ENCODE peak calls at places on chromosomes 12 and 14, in ten cellular contexts. C is heart left ventricle, X is aorta, S is stomach, F is neuronal stem cell, N is ascending aorta, J is kidney, T is HepG2, Z is A549, B is H1. V is an unnamed sample.

GRCh38 chr14:25050494-25051170 is 685 bp upstream of the STXBP6 start:
- DNase-seq in B (no peak), X (no peak), T (no peak), F (peak; percentile 18), C (no peak), N (no peak), J (no peak), Z (no peak), S (no peak), V (no peak)

GRCh38 chr14:90427848-90428426 is 31.1 kb downstream of the CALM1 start:
- DNase-seq in F (no peak), N (no peak), B (no peak), T (no peak), X (no peak), C (peak; percentile 44), J (no peak), Z (no peak), S (no peak), V (no peak)

GRCh38 chr12:71760471-71760870 is 5.8 kb downstream of the RAB21 start:
- DNase-seq in N (no peak), J (no peak), B (no peak), Z (no peak), T (no peak), S (no peak), X (no peak), F (no peak), C (no peak), V (no peak)

GRCh38 chr14:99378782-99379214 is 101.9 kb downstream of the SETD3 start:
- DNase-seq in S (no peak), Z (peak; percentile 72), J (no peak), B (no peak), T (no peak), F (no peak), X (no peak), C (no peak), N (no peak), V (no peak)

GRCh38 chr12:129069886-129070285 is 216.6 kb downstream of the GLT1D1 start:
- DNase-seq in F (no peak), B (no peak), T (no peak), J (peak; percentile 49), X (no peak), Z (no peak), N (no peak), C (no peak), S (no peak), V (no peak)

GRCh38 chr12:126084480-126084879 is 1019.2 kb downstream of the AACS start:
- DNase-seq in J (no peak), Z (no peak), N (no peak), S (no peak), C (no peak), B (no peak), T (no peak), F (no peak), X (no peak), V (no peak)

GRCh38 chr14:72812292-72812851 is 81.5 kb downstream of the DPF3 start:
- DNase-seq in B (no peak), N (peak; percentile 68), S (peak; percentile 27), T (no peak), F (no peak), X (peak; percentile 83), C (peak; percentile 95), Z (no peak), J (peak; percentile 90), V (peak; percentile 61)

GRCh38 chr12:4477133-4477532 is 31.5 kb upstream of the FGF6 start:
- DNase-seq in X (no peak), C (no peak), S (no peak), N (no peak), T (no peak), F (no peak), B (no peak), J (no peak), Z (no peak), V (no peak)

GRCh38 chr12:64780531-64781373 is 21.5 kb upstream of the GNS start:
- DNase-seq in X (peak; percentile 60), C (peak; percentile 38), B (no peak), N (no peak), F (peak; percentile 44), T (no peak), J (peak; percentile 89), S (peak; percentile 87), Z (peak; percentile 33), V (peak; percentile 83)

GRCh38 chr14:68552075-68552474 is 240.8 kb downstream of the ZFP36L1 start:
- DNase-seq in S (no peak), B (no peak), C (no peak), T (no peak), Z (no peak), X (no peak), F (no peak), J (no peak), N (no peak), V (no peak)

GRCh38 chr12:51951843-51952722 is 584 bp downstream of the ACVR1B start:
- DNase-seq in B (no peak), T (no peak), X (peak; percentile 64), S (no peak), N (no peak), J (peak; percentile 86), C (peak; percentile 46), F (no peak), Z (no peak), V (peak; percentile 60)

GRCh38 chr12:32419520-32419960 is 20.2 kb downstream of the FGD4 start:
- DNase-seq in F (no peak), C (no peak), J (no peak), Z (no peak), T (no peak), N (no peak), X (no peak), S (no peak), B (no peak), V (no peak)

GRCh38 chr12:47838286-47838931 is 18.7 kb upstream of the HDAC7 start:
- DNase-seq in J (no peak), Z (peak; percentile 56), S (no peak), B (no peak), F (no peak), C (no peak), T (peak; percentile 26), X (no peak), N (no peak), V (peak; percentile 41)

DNA sequence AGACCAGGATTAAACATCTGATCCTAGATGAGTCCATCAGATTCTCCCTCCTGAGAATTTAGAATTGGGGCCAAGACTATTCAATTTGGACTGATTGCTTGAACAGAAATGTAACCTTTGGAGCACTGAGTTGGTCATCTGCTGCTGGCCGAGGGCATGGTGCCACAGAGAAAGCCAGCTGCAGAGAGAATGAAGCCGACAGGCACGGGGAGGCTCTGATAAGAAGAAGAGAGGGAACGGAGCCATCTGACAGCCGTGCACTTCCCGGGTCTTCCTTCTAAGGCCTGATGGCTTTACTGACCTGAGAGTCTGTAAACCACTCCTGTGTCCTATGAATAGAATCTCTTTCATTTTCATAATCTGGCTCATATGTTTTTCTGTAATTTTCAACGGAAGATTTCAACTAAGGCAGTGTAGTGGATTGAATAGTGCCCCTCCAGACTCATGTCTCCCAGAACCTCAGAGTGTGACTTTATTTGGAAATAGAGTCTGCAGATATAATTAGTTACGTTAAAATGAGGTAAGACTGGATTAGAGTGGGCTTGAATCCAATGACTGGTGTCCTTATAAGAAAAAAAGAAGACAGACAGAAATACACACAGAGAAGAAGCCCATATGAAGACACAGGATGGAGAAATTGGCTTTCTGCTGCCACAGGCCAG is 39.1 kb upstream of the FRS2 start:
- DNase-seq in T (no peak), N (no peak), F (no peak), X (no peak), S (no peak), B (no peak), J (no peak), Z (no peak), C (peak; percentile 67), V (peak; percentile 70)
- H3K27ac ChIP-seq in T (no peak overlapping the region), N (peak overlapping the region; percentile 65), F (no peak overlapping the region), X (peak overlapping the region; percentile 72), S (peak overlapping the region; percentile 13), B (no peak overlapping the region), J (no peak overlapping the region), Z (no peak overlapping the region), C (peak overlapping the region; percentile 44), V (peak overlapping the region; percentile 87)

GRCh38 chr14:21652209-21652808 is 1.3 kb upstream of the OR4E2 start:
- DNase-seq in B (no peak), X (no peak), T (no peak), C (peak; percentile 25), N (no peak), F (no peak), S (no peak), J (no peak), Z (no peak), V (no peak)
- H3K4me1 ChIP-seq in B (no peaks in the 10 kb centered on the region), X (no peaks in the 10 kb centered on the region), T (no peaks in the 10 kb centered on the region), C (no peaks in the 10 kb centered on the region), N (no peaks in the 10 kb centered on the region), F (no peaks in the 10 kb centered on the region), S (no peaks in the 10 kb centered on the region), J (no peaks in the 10 kb centered on the region), Z (no peaks in the 10 kb centered on the region), V (no peaks in the 10 kb centered on the region)

DNA sequence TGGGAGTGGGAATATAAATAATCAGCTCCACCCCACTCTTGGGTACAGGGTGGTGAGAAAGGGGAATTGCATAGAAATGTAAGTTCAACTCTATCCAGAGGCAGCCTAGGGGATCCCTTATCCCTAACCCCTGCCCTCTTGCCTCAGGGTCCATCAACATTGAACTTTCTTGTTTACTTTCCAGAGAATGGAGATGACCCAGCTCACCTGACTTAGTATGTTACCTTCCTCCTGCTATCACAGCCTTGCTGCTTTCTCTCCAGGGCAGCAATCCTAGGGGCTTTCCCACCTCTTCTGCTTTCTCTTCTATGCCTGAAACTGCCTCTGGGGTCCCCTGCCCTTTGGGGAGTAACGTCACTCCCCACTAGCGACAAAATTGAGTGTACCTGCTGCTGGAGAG is 2.7 kb downstream of the LRP1 start:
- DNase-seq in N (no peak), T (peak; percentile 73), J (no peak), S (no peak), F (no peak), B (no peak), C (no peak), Z (no peak), X (no peak), V (no peak)
- H3K27ac ChIP-seq in N (peak overlapping the region; percentile 91), T (peak overlapping the region; percentile 40), J (no peak overlapping the region), S (peak overlapping the region; percentile 96), F (no peak overlapping the region), B (no peak overlapping the region), C (no peak overlapping the region), Z (no peak overlapping the region), X (peak overlapping the region; percentile 42), V (peak overlapping the region; percentile 19)

DNA sequence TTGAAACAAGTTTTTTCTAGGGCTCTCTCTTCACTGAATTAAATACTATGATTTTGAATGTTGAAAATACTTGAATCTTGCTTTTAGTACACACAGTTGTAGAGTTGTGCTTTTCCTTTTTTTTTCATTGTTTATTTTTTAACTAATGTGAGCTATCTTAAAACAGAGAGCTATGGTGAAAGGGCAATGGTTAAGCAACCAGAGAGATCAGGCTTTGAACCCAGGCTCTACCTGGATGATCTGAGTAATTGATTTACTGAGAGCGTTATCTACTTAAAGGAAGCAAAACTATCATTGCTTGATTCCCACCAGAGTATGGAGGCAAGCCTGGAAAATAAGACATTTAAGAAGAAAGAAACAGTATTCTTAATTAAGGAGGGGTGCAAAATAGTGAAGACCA is 138.6 kb downstream of the DUSP6 start:
- DNase-seq in T (no peak), J (no peak), S (no peak), N (no peak), F (no peak), X (no peak), Z (no peak), C (no peak), B (no peak), V (no peak)
- H3K4me1 ChIP-seq in T (peaks cover 24% of the 10 kb centered on the region), J (no peaks in the 10 kb centered on the region), S (no peaks in the 10 kb centered on the region), N (peaks cover 4% of the 10 kb centered on the region), F (peaks cover 29% of the 10 kb centered on the region), X (no peaks in the 10 kb centered on the region), Z (no peaks in the 10 kb centered on the region), C (peaks cover 8% of the 10 kb centered on the region), B (no peaks in the 10 kb centered on the region), V (peaks cover 3% of the 10 kb centered on the region)

V was measured in right cardiac atrium.